ENCODE peak calls at places on chromosomes 11 and 22, in four cellular contexts. L is KBM-7, O is tibial artery, Q is skeletal muscle cell. Z is an unnamed sample.
A peak's percentile ranks its signal among the peaks of the same experiment; 100 is the strongest.

GRCh38 chr22:30005213-30005857 is 74.9 kb upstream of the HORMAD2 start:
- DNase-seq in L (peak; percentile 83), Q (no peak), O (peak; percentile 86), Z (peak; percentile 36)

GRCh38 chr22:20151276-20151588 is 377 bp upstream of the CCDC188 start:
- DNase-seq in O (no peak), L (no peak), Q (no peak), Z (no peak)

GRCh38 chr11:10455637-10456487 is 798 bp downstream of the AMPD3 start:
- DNase-seq in O (peak; percentile 55), L (peak; percentile 87), Q (peak; percentile 53), Z (peak; percentile 73)

GRCh38 chr22:45235851-45236342 is 4.8 kb downstream of the KIAA0930 start:
- DNase-seq in L (no peak), Q (no peak), O (no peak), Z (no peak)

GRCh38 chr11:69641681-69642548 is 959 bp downstream of the CCND1 start:
- DNase-seq in Q (no peak), O (no peak), L (no peak), Z (no peak)

GRCh38 chr22:22810018-22810427 is 77.6 kb upstream of the IGLL5 start:
- DNase-seq in O (no peak), Q (no peak), L (no peak), Z (peak; percentile 59)

GRCh38 chr11:38246451-38246850 is 1648.4 kb upstream of the RAG2 start:
- DNase-seq in Q (no peak), O (no peak), L (no peak), Z (no peak)

GRCh38 chr11:15590131-15590530 is 475.4 kb downstream of the INSC start:
- DNase-seq in O (no peak), Q (no peak), L (no peak), Z (no peak)

GRCh38 chr11:74330065-74330858 is 18.8 kb upstream of the P4HA3 start:
- DNase-seq in L (no peak), O (no peak), Q (no peak), Z (no peak)

GRCh38 chr11:74720596-74721478 is 10.4 kb downstream of the CHRDL2 start:
- DNase-seq in Q (no peak), O (peak; percentile 71), L (no peak), Z (no peak)

GRCh38 chr11:68038718-68039525 is at the start of gene TCIRG1:
- DNase-seq in O (peak; percentile 92), Q (no peak), L (peak; percentile 80), Z (peak; percentile 41)

GRCh38 chr11:119323532-119324033 is 6.7 kb upstream of the MCAM start:
- DNase-seq in L (peak; percentile 81), O (peak; percentile 83), Q (no peak), Z (peak; percentile 64)

GRCh38 chr11:36452231-36452630 is 57.8 kb downstream of the TRAF6 start:
- DNase-seq in Q (no peak), O (no peak), L (peak; percentile 82), Z (peak; percentile 8)

GRCh38 chr11:125064070-125064469 is 965 bp downstream of the SLC37A2 start:
- DNase-seq in Q (no peak), L (no peak), O (no peak), Z (no peak)

GRCh38 chr11:6483015-6483414 is 1.7 kb downstream of the TIMM10B start:
- DNase-seq in O (no peak), Q (no peak), L (no peak), Z (no peak)

GRCh38 chr11:121455115-121455514 is 2.3 kb upstream of the SORL1-AS1 start:
- DNase-seq in O (no peak), L (no peak), Q (no peak), Z (no peak)

GRCh38 chr11:76803811-76804600 is 20.9 kb downstream of the TSKU start:
- DNase-seq in L (no peak), O (peak; percentile 54), Q (no peak), Z (peak; percentile 30)

GRCh38 chr11:111845256-111846028 is 25.9 kb downstream of the ALG9 start:
- DNase-seq in Q (no peak), L (no peak), O (no peak), Z (no peak)

GRCh38 chr22:35549338-35549737 is 8.7 kb downstream of the RASD2 start:
- DNase-seq in Q (no peak), O (no peak), L (no peak), Z (no peak)

GRCh38 chr11:128837627-128838026 is 29.5 kb downstream of the KCNJ1 start:
- DNase-seq in Q (no peak), O (no peak), L (peak; percentile 37), Z (peak; percentile 31)

GRCh38 chr22:23263651-23264555 is 83.6 kb downstream of the BCR start:
- DNase-seq in L (no peak), Q (no peak), O (no peak), Z (peak; percentile 57)

GRCh38 chr22:33470456-33470855 is 412.3 kb upstream of the SYN3 start:
- DNase-seq in L (no peak), Q (no peak), O (no peak), Z (no peak)

GRCh38 chr11:28400236-28401100 is 292.3 kb downstream of the METTL15 start:
- DNase-seq in O (no peak), L (no peak), Q (no peak), Z (no peak)

Z was measured in central memory CD4-positive, alpha-beta T cell.